ENCODE peak calls at places on chromosomes 3 and 15, in five cellular contexts. E, B, D, M and Q are unnamed samples.

GRCh38 chr15:71149645-71150557 is 34.6 kb downstream of the THSD4 start:
- DNase-seq in E (no peak), B (no peak), D (no peak), M (no peak), Q (no peak)

GRCh38 chr15:66654718-66655375 is 47.2 kb upstream of the SMAD6 start:
- DNase-seq in E (no peak), B (no peak), D (no peak), M (no peak), Q (no peak)

GRCh38 chr15:88657326-88658069 is 18.7 kb downstream of the ISG20 start:
- DNase-seq in E (no peak), B (peak), D (peak), M (no peak), Q (peak)

GRCh38 chr3:111454551-111454950 is 87.4 kb upstream of the CD96 start:
- DNase-seq in E (no peak), B (no peak), D (no peak), M (no peak), Q (no peak)

GRCh38 chr3:9949115-9949514 is 3.1 kb downstream of the PRRT3 start:
- DNase-seq in E (no peak), B (no peak), D (no peak), M (no peak), Q (no peak)

GRCh38 chr15:69145694-69146492 is 14.5 kb upstream of the GLCE start:
- DNase-seq in E (no peak), B (no peak), D (no peak), M (no peak), Q (peak)

GRCh38 chr15:81941479-81941878 is 104.3 kb downstream of the MEX3B start:
- DNase-seq in E (no peak), B (no peak), D (no peak), M (no peak), Q (no peak)

GRCh38 chr3:165642761-165643432 is 194.3 kb downstream of the BCHE start:
- DNase-seq in E (no peak), B (no peak), D (peak), M (peak), Q (peak)

GRCh38 chr15:76337739-76338554 is 1.4 kb downstream of the ISL2 start:
- DNase-seq in E (no peak), B (no peak), D (peak), M (peak), Q (no peak)

GRCh38 chr15:98946301-98947255 is 61.0 kb downstream of the PGPEP1L start:
- DNase-seq in E (peak), B (no peak), D (peak), M (no peak), Q (peak)

GRCh38 chr15:56804279-56804678 is 71.0 kb upstream of the ZNF280D start:
- DNase-seq in E (no peak), B (no peak), D (no peak), M (no peak), Q (no peak)

GRCh38 chr3:132343018-132343612 is 25.9 kb downstream of the ACP3 start:
- DNase-seq in E (no peak), B (peak), D (peak), M (peak), Q (peak)

GRCh38 chr3:7875858-7876442 is 625.7 kb upstream of the LMCD1 start:
- DNase-seq in E (no peak), B (no peak), D (no peak), M (no peak), Q (no peak)

GRCh38 chr3:187396661-187397060 is 28.5 kb downstream of the RTP4 start:
- DNase-seq in E (no peak), B (no peak), D (no peak), M (no peak), Q (no peak)

GRCh38 chr15:89138999-89139612 is 50.9 kb downstream of the ABHD2 start:
- DNase-seq in E (no peak), B (no peak), D (peak), M (no peak), Q (no peak)

GRCh38 chr3:126389792-126390142 is 4.9 kb upstream of the CFAP100 start:
- DNase-seq in E (no peak), B (no peak), D (no peak), M (no peak), Q (no peak)

GRCh38 chr15:99435761-99436346 is 129.9 kb upstream of the MEF2A start:
- DNase-seq in E (no peak), B (no peak), D (peak), M (peak), Q (no peak)

GRCh38 chr3:73569246-73569760 is 55.4 kb downstream of the PDZRN3 start:
- DNase-seq in E (no peak), B (no peak), D (no peak), M (no peak), Q (no peak)

GRCh38 chr3:116059421-116060096 is 385.7 kb downstream of the LSAMP start:
- DNase-seq in E (no peak), B (no peak), D (peak), M (no peak), Q (no peak)

GRCh38 chr15:101446527-101447167 is 42.9 kb downstream of the PCSK6 start:
- DNase-seq in E (no peak), B (no peak), D (peak), M (no peak), Q (no peak)

GRCh38 chr3:152400912-152401311 is 132.2 kb downstream of the MBNL1 start:
- DNase-seq in E (no peak), B (no peak), D (peak), M (no peak), Q (no peak)

GRCh38 chr15:31325432-31325975 is 1.1 kb upstream of the KLF13 start:
- DNase-seq in E (peak), B (peak), D (no peak), M (peak), Q (peak)

GRCh38 chr15:78018968-78019644 is 58.4 kb downstream of the TBC1D2B start:
- DNase-seq in E (no peak), B (peak), D (no peak), M (no peak), Q (peak)

GRCh38 chr3:100915706-100916105 is 77.5 kb downstream of the ABI3BP start:
- DNase-seq in E (no peak), B (no peak), D (no peak), M (no peak), Q (no peak)

GRCh38 chr3:115403791-115404190 is 219.5 kb upstream of the GAP43 start:
- DNase-seq in E (no peak), B (no peak), D (no peak), M (no peak), Q (no peak)

GRCh38 chr3:42507751-42508335 is 5.4 kb downstream of the VIPR1 start:
- DNase-seq in E (no peak), B (no peak), D (no peak), M (peak), Q (no peak)

GRCh38 chr15:78394981-78395619 is 42.9 kb upstream of the IREB2 start:
- DNase-seq in E (no peak), B (no peak), D (no peak), M (no peak), Q (no peak)